ENCODE peak calls at places on chromosome X, in nine cellular contexts. One of them, this sample, is unnamed.

GRCh38 chrX:31397119-31397518 is 325.3 kb upstream of the FTHL17 start:
- DNase-seq in fibroblast of lung: peak
- DNase-seq in dorsolateral prefrontal cortex: no peak
- DNase-seq in A549: no peak
- DNase-seq in breast epithelium: no peak
- DNase-seq in HL-60: no peak
- DNase-seq in stomach: no peak
- DNase-seq in fibroblast of mammary gland: peak
- DNase-seq in A673: no peak
- DNase-seq in this sample: peak

GRCh38 chrX:129825746-129826505 is 17.8 kb downstream of the ZDHHC9 start:
- DNase-seq in fibroblast of lung: no peak
- DNase-seq in dorsolateral prefrontal cortex: no peak
- DNase-seq in A549: no peak
- DNase-seq in breast epithelium: no peak
- DNase-seq in HL-60: no peak
- DNase-seq in stomach: no peak
- DNase-seq in fibroblast of mammary gland: no peak
- DNase-seq in A673: no peak
- DNase-seq in this sample: no peak

GRCh38 chrX:15758140-15758539 is 20.1 kb downstream of the CA5B start:
- DNase-seq in fibroblast of lung: no peak
- DNase-seq in dorsolateral prefrontal cortex: no peak
- DNase-seq in A549: no peak
- DNase-seq in breast epithelium: no peak
- DNase-seq in HL-60: no peak
- DNase-seq in stomach: no peak
- DNase-seq in fibroblast of mammary gland: no peak
- DNase-seq in A673: no peak
- DNase-seq in this sample: no peak

GRCh38 chrX:20720954-20721626 is 454.4 kb upstream of the RPS6KA3 start:
- DNase-seq in fibroblast of lung: no peak
- DNase-seq in dorsolateral prefrontal cortex: no peak
- DNase-seq in A549: no peak
- DNase-seq in breast epithelium: no peak
- DNase-seq in HL-60: no peak
- DNase-seq in stomach: no peak
- DNase-seq in fibroblast of mammary gland: no peak
- DNase-seq in A673: no peak
- DNase-seq in this sample: no peak

GRCh38 chrX:67480789-67481188 is 63.0 kb upstream of the AR start:
- DNase-seq in fibroblast of lung: no peak
- DNase-seq in dorsolateral prefrontal cortex: no peak
- DNase-seq in A549: no peak
- DNase-seq in breast epithelium: no peak
- DNase-seq in HL-60: no peak
- DNase-seq in stomach: no peak
- DNase-seq in fibroblast of mammary gland: no peak
- DNase-seq in A673: no peak
- DNase-seq in this sample: no peak

GRCh38 chrX:97602465-97603258 is 719.0 kb downstream of the RPA4 start:
- DNase-seq in fibroblast of lung: no peak
- DNase-seq in dorsolateral prefrontal cortex: no peak
- DNase-seq in A549: no peak
- DNase-seq in breast epithelium: no peak
- DNase-seq in HL-60: no peak
- DNase-seq in stomach: no peak
- DNase-seq in fibroblast of mammary gland: no peak
- DNase-seq in A673: no peak
- DNase-seq in this sample: no peak

GRCh38 chrX:21166302-21166982 is 207.8 kb upstream of the CNKSR2 start:
- DNase-seq in fibroblast of lung: peak
- DNase-seq in dorsolateral prefrontal cortex: no peak
- DNase-seq in A549: peak
- DNase-seq in breast epithelium: no peak
- DNase-seq in HL-60: no peak
- DNase-seq in stomach: no peak
- DNase-seq in fibroblast of mammary gland: peak
- DNase-seq in A673: no peak
- DNase-seq in this sample: no peak

GRCh38 chrX:112638691-112639090 is 41.0 kb downstream of the LHFPL1 start:
- DNase-seq in fibroblast of lung: no peak
- DNase-seq in dorsolateral prefrontal cortex: no peak
- DNase-seq in A549: no peak
- DNase-seq in breast epithelium: no peak
- DNase-seq in HL-60: no peak
- DNase-seq in stomach: no peak
- DNase-seq in fibroblast of mammary gland: no peak
- DNase-seq in A673: no peak
- DNase-seq in this sample: no peak

GRCh38 chrX:23845316-23845932 is 62.3 kb downstream of the APOO start:
- DNase-seq in fibroblast of lung: peak
- DNase-seq in dorsolateral prefrontal cortex: no peak
- DNase-seq in A549: peak
- DNase-seq in breast epithelium: no peak
- DNase-seq in HL-60: no peak
- DNase-seq in stomach: peak
- DNase-seq in fibroblast of mammary gland: no peak
- DNase-seq in A673: no peak
- DNase-seq in this sample: no peak

GRCh38 chrX:134933911-134934310 is 56.9 kb upstream of the SMIM10 start:
- DNase-seq in fibroblast of lung: no peak
- DNase-seq in dorsolateral prefrontal cortex: no peak
- DNase-seq in A549: no peak
- DNase-seq in breast epithelium: no peak
- DNase-seq in HL-60: no peak
- DNase-seq in stomach: no peak
- DNase-seq in fibroblast of mammary gland: no peak
- DNase-seq in A673: no peak
- DNase-seq in this sample: no peak

GRCh38 chrX:153944140-153944799 is at the start of gene RENBP:
- DNase-seq in fibroblast of lung: no peak
- DNase-seq in dorsolateral prefrontal cortex: no peak
- DNase-seq in A549: no peak
- DNase-seq in breast epithelium: no peak
- DNase-seq in HL-60: peak
- DNase-seq in stomach: peak
- DNase-seq in fibroblast of mammary gland: no peak
- DNase-seq in A673: peak
- DNase-seq in this sample: no peak

GRCh38 chrX:9510366-9510765 is 45.5 kb downstream of the TBL1X start:
- DNase-seq in fibroblast of lung: no peak
- DNase-seq in dorsolateral prefrontal cortex: no peak
- DNase-seq in A549: no peak
- DNase-seq in breast epithelium: no peak
- DNase-seq in HL-60: no peak
- DNase-seq in stomach: no peak
- DNase-seq in fibroblast of mammary gland: no peak
- DNase-seq in A673: no peak
- DNase-seq in this sample: no peak

GRCh38 chrX:112851161-112851779 is 10.6 kb upstream of the AMOT start:
- DNase-seq in fibroblast of lung: no peak
- DNase-seq in dorsolateral prefrontal cortex: no peak
- DNase-seq in A549: no peak
- DNase-seq in breast epithelium: no peak
- DNase-seq in HL-60: no peak
- DNase-seq in stomach: no peak
- DNase-seq in fibroblast of mammary gland: no peak
- DNase-seq in A673: no peak
- DNase-seq in this sample: no peak

GRCh38 chrX:100625985-100626491 is 10.6 kb downstream of the TSPAN6 start:
- DNase-seq in fibroblast of lung: no peak
- DNase-seq in dorsolateral prefrontal cortex: no peak
- DNase-seq in A549: no peak
- DNase-seq in breast epithelium: no peak
- DNase-seq in HL-60: peak
- DNase-seq in stomach: no peak
- DNase-seq in fibroblast of mammary gland: peak
- DNase-seq in A673: no peak
- DNase-seq in this sample: peak

GRCh38 chrX:12007881-12008280 is 130.4 kb upstream of the FRMPD4 start:
- DNase-seq in fibroblast of lung: peak
- DNase-seq in dorsolateral prefrontal cortex: no peak
- DNase-seq in A549: peak
- DNase-seq in breast epithelium: no peak
- DNase-seq in HL-60: no peak
- DNase-seq in stomach: no peak
- DNase-seq in fibroblast of mammary gland: peak
- DNase-seq in A673: peak
- DNase-seq in this sample: peak

GRCh38 chrX:132270699-132271098 is 51.5 kb upstream of the RAP2C start:
- DNase-seq in fibroblast of lung: peak
- DNase-seq in dorsolateral prefrontal cortex: no peak
- DNase-seq in A549: no peak
- DNase-seq in breast epithelium: no peak
- DNase-seq in HL-60: no peak
- DNase-seq in stomach: no peak
- DNase-seq in fibroblast of mammary gland: peak
- DNase-seq in A673: no peak
- DNase-seq in this sample: peak

GRCh38 chrX:110259065-110259559 is 58.8 kb downstream of the AMMECR1 start:
- DNase-seq in fibroblast of lung: no peak
- DNase-seq in dorsolateral prefrontal cortex: no peak
- DNase-seq in A549: no peak
- DNase-seq in breast epithelium: no peak
- DNase-seq in HL-60: no peak
- DNase-seq in stomach: no peak
- DNase-seq in fibroblast of mammary gland: no peak
- DNase-seq in A673: no peak
- DNase-seq in this sample: no peak
- H3K4me3 ChIP-seq in fibroblast of lung: no peak
- H3K4me3 ChIP-seq in dorsolateral prefrontal cortex: no peak
- H3K4me3 ChIP-seq in A549: no peak
- H3K4me3 ChIP-seq in breast epithelium: no peak
- H3K4me3 ChIP-seq in HL-60: no peak
- H3K4me3 ChIP-seq in stomach: no peak
- H3K4me3 ChIP-seq in fibroblast of mammary gland: no peak
- H3K4me3 ChIP-seq in A673: no peak
- H3K4me3 ChIP-seq in this sample: no peak

GRCh38 chrX:45322382-45322781 is 121.7 kb upstream of the DIPK2B start:
- DNase-seq in fibroblast of lung: peak
- DNase-seq in dorsolateral prefrontal cortex: no peak
- DNase-seq in A549: peak
- DNase-seq in breast epithelium: no peak
- DNase-seq in HL-60: peak
- DNase-seq in stomach: peak
- DNase-seq in fibroblast of mammary gland: peak
- DNase-seq in A673: peak
- DNase-seq in this sample: peak
- TF ChIP-seq CTCF in fibroblast of lung: peak
- TF ChIP-seq CTCF in dorsolateral prefrontal cortex: peak
- TF ChIP-seq CTCF in A549: peak
- TF ChIP-seq CTCF in breast epithelium: peak
- TF ChIP-seq CTCF in HL-60: no peak
- TF ChIP-seq CTCF in stomach: no peak
- TF ChIP-seq CTCF in fibroblast of mammary gland: peak
- TF ChIP-seq CTCF in A673: peak
- TF ChIP-seq CTCF in this sample: no peak

DNA sequence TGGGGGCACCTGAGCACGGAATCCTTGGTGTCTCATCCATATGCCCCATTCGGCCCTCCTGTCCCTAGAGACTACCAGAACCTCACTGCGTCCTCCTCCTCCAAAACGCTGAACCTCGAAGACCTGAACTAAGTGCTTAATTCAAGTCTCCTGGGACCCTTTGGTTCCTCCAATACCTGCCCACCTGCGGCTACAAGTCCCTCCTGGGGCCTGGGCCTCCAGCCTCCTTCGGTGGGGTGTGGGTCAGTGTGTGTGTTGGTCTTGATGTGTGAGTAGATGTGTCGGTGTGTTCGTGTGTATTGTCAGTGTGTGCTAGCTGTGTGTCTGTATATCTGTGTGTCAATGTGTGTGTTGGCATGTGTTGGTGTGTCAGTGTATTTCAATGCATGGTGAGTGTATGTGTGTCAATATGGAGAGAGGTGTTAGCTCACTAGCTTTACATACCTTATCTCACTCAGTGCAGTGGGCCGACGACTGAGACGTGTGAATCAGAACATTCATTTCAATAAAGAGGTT is 2.6 kb upstream of the SEPTIN6 start:
- DNase-seq in fibroblast of lung: no peak
- DNase-seq in dorsolateral prefrontal cortex: no peak
- DNase-seq in A549: no peak
- DNase-seq in breast epithelium: no peak
- DNase-seq in HL-60: no peak
- DNase-seq in stomach: no peak
- DNase-seq in fibroblast of mammary gland: no peak
- DNase-seq in A673: no peak
- DNase-seq in this sample: no peak
- H3K4me3 ChIP-seq in fibroblast of lung: no peak
- H3K4me3 ChIP-seq in dorsolateral prefrontal cortex: no peak
- H3K4me3 ChIP-seq in A549: no peak
- H3K4me3 ChIP-seq in breast epithelium: no peak
- H3K4me3 ChIP-seq in HL-60: no peak
- H3K4me3 ChIP-seq in stomach: no peak
- H3K4me3 ChIP-seq in fibroblast of mammary gland: no peak
- H3K4me3 ChIP-seq in A673: no peak
- H3K4me3 ChIP-seq in this sample: no peak

GRCh38 chrX:80432863-80433262 is 12.6 kb downstream of the TENT5D start:
- DNase-seq in fibroblast of lung: no peak
- DNase-seq in dorsolateral prefrontal cortex: no peak
- DNase-seq in A549: no peak
- DNase-seq in breast epithelium: no peak
- DNase-seq in HL-60: peak
- DNase-seq in stomach: no peak
- DNase-seq in fibroblast of mammary gland: peak
- DNase-seq in A673: no peak
- DNase-seq in this sample: no peak

GRCh38 chrX:80431502-80431832 is 11.2 kb downstream of the TENT5D start:
- DNase-seq in fibroblast of lung: no peak
- DNase-seq in dorsolateral prefrontal cortex: no peak
- DNase-seq in A549: no peak
- DNase-seq in breast epithelium: no peak
- DNase-seq in HL-60: no peak
- DNase-seq in stomach: no peak
- DNase-seq in fibroblast of mammary gland: no peak
- DNase-seq in A673: no peak
- DNase-seq in this sample: no peak

GRCh38 chrX:80432441-80432840 is 12.2 kb downstream of the TENT5D start:
- DNase-seq in fibroblast of lung: no peak
- DNase-seq in dorsolateral prefrontal cortex: no peak
- DNase-seq in A549: no peak
- DNase-seq in breast epithelium: no peak
- DNase-seq in HL-60: no peak
- DNase-seq in stomach: no peak
- DNase-seq in fibroblast of mammary gland: no peak
- DNase-seq in A673: no peak
- DNase-seq in this sample: no peak

DNA sequence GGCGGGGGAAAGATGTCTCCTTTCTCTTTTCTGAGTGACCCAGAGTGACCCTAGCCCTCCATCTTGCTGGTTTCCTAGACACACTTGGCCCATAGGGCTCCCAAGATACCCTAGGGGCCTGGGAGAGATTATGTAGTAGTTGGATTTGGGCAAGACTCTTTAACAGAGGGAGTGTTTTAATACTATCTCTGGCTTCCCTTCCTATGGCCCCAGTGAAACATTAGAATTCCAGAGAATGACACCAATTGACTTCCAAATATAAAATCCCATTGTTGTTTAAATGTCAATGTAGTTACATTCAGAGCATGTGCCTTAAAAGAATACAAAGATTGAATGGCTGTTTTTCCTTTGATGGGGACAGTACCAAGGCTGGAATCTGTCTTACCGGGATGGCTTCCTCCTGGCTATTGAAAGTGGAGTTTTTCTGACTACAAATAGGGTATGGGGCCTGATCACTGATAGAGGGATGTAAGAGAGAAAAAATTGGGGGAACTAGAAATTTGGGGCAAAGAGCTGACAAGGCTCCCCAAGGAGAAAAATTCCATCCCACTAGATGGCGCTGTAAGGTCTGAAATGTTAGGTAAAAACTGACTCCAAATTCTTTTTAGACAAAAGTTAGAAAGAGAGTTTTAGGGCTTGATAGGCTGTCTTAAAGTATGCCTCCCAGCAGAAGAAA is 10.7 kb downstream of the TENT5D start:
- DNase-seq in fibroblast of lung: no peak
- DNase-seq in dorsolateral prefrontal cortex: no peak
- DNase-seq in A549: peak
- DNase-seq in breast epithelium: no peak
- DNase-seq in HL-60: peak
- DNase-seq in stomach: no peak
- DNase-seq in fibroblast of mammary gland: peak
- DNase-seq in A673: peak
- DNase-seq in this sample: no peak
- TF ChIP-seq CTCF in fibroblast of lung: no peak
- TF ChIP-seq CTCF in dorsolateral prefrontal cortex: peak
- TF ChIP-seq CTCF in A549: no peak
- TF ChIP-seq CTCF in breast epithelium: no peak
- TF ChIP-seq CTCF in HL-60: no peak
- TF ChIP-seq CTCF in stomach: no peak
- TF ChIP-seq CTCF in fibroblast of mammary gland: peak
- TF ChIP-seq CTCF in A673: peak
- TF ChIP-seq CTCF in this sample: no peak

This sample was measured in foreskin fibroblast.